ENCODE peak calls at places on chromosomes 16 and 17, in eight cellular contexts. P is stimulated activated CD8-positive, alpha-beta memory T cell treated with anti-CD3 and anti-CD28 coated beads, Interleukin-12 subunit alpha, Interleukin-12 subunit beta, amount 100 ng/mL, for 1 hour; H is pancreas; U is activated T-helper 1 cell treated with anti-CD3 and anti-CD28 coated beads, Interleukin-12 subunit alpha, Interleukin-12 subunit beta, Interleukin-2, Interleukin-4 antibody, amounts not matched to agents 30 ng/mL and 10 ng/mL and 1 ng/mL, durations not matched to agents 14 hours and 24 hours and 36 hours; Z is hypothalamus; G is fibroblast of the conjunctiva; V is NCI-H460; Y is HTR-8/SVneo. O is an unnamed sample.
A peak's percentile ranks its signal among the peaks of the same experiment; 100 is the strongest.

GRCh38 chr16:88102597-88102996 is 151.4 kb downstream of the BANP start:
- DNase-seq in P (no peak), H (no peak), U (no peak), Z (no peak), G (no peak), V (no peak), Y (no peak), O (no peak)

GRCh38 chr16:80622007-80622406 is 81.2 kb downstream of the DYNLRB2 start:
- DNase-seq in P (no peak), H (no peak), U (no peak), Z (no peak), G (no peak), V (no peak), Y (no peak), O (no peak)

GRCh38 chr16:28321700-28322411 is 29.5 kb downstream of the SBK1 start:
- DNase-seq in P (no peak), H (no peak), U (peak; percentile 25), Z (no peak), G (no peak), V (peak; percentile 46), Y (peak; percentile 58), O (peak; percentile 48)

GRCh38 chr16:85832578-85833539 is 33.4 kb downstream of the COX4I1 start:
- DNase-seq in P (no peak), H (no peak), U (no peak), Z (no peak), G (no peak), V (no peak), Y (no peak), O (no peak)

GRCh38 chr17:55674107-55674506 is 48.6 kb downstream of the TMEM100 start:
- DNase-seq in P (no peak), H (no peak), U (no peak), Z (no peak), G (no peak), V (peak; percentile 17), Y (no peak), O (no peak)

GRCh38 chr16:67552476-67552875 is 9.8 kb upstream of the CTCF start:
- DNase-seq in P (no peak), H (no peak), U (no peak), Z (no peak), G (no peak), V (no peak), Y (no peak), O (no peak)

GRCh38 chr17:78826836-78827509 is 13.6 kb downstream of the USP36 start:
- DNase-seq in P (no peak), H (no peak), U (no peak), Z (no peak), G (no peak), V (no peak), Y (no peak), O (no peak)

GRCh38 chr17:48997103-48997826 is at the start of gene IGF2BP1:
- DNase-seq in P (no peak), H (no peak), U (no peak), Z (no peak), G (no peak), V (no peak), Y (peak; percentile 78), O (peak; percentile 97)

GRCh38 chr17:77304051-77304745 is 163.4 kb downstream of the SEC14L1 start:
- DNase-seq in P (no peak), H (no peak), U (no peak), Z (no peak), G (no peak), V (no peak), Y (no peak), O (no peak)

GRCh38 chr16:84058664-84059063 is 16.1 kb upstream of the SLC38A8 start:
- DNase-seq in P (no peak), H (no peak), U (no peak), Z (no peak), G (no peak), V (no peak), Y (no peak), O (no peak)

GRCh38 chr17:78883090-78883532 is 19.9 kb downstream of the CEP295NL start:
- DNase-seq in P (no peak), H (no peak), U (no peak), Z (peak; percentile 62), G (peak; percentile 91), V (peak; percentile 81), Y (peak; percentile 79), O (no peak)

GRCh38 chr17:18261146-18261515 is 669 bp downstream of the MIEF2 start:
- DNase-seq in P (peak; percentile 8), H (peak; percentile 88), U (no peak), Z (no peak), G (no peak), V (peak; percentile 19), Y (peak; percentile 85), O (no peak)

GRCh38 chr16:28181557-28181914 is 30.2 kb downstream of the XPO6 start:
- DNase-seq in P (no peak), H (peak; percentile 34), U (no peak), Z (no peak), G (peak; percentile 77), V (peak; percentile 9), Y (peak; percentile 73), O (peak; percentile 75)

GRCh38 chr17:29565643-29566472 is 979 bp downstream of the ABHD15 start:
- DNase-seq in P (peak; percentile 30), H (peak; percentile 54), U (peak; percentile 62), Z (no peak), G (no peak), V (no peak), Y (peak; percentile 31), O (no peak)

GRCh38 chr17:16439303-16439791 is 24.0 kb downstream of the TRPV2 start:
- DNase-seq in P (no peak), H (peak; percentile 24), U (no peak), Z (no peak), G (no peak), V (no peak), Y (no peak), O (no peak)

GRCh38 chr16:31874354-31875111 is 926 bp downstream of the ZNF267 start:
- DNase-seq in P (no peak), H (no peak), U (peak; percentile 43), Z (no peak), G (no peak), V (peak; percentile 17), Y (no peak), O (peak; percentile 56)

GRCh38 chr16:59543641-59544040 is 809.5 kb upstream of the GOT2 start:
- DNase-seq in P (no peak), H (no peak), U (no peak), Z (no peak), G (peak; percentile 20), V (no peak), Y (no peak), O (no peak)

GRCh38 chr17:38617967-38618760 is 12.4 kb upstream of the SRCIN1 start:
- DNase-seq in P (no peak), H (no peak), U (no peak), Z (no peak), G (no peak), V (no peak), Y (no peak), O (no peak)

GRCh38 chr17:2055494-2056220 is 754 bp downstream of the HIC1 start:
- DNase-seq in P (no peak), H (no peak), U (peak; percentile 56), Z (no peak), G (no peak), V (no peak), Y (no peak), O (no peak)

GRCh38 chr17:70366421-70366820 is 197.1 kb downstream of the KCNJ2 start:
- DNase-seq in P (no peak), H (no peak), U (no peak), Z (no peak), G (no peak), V (no peak), Y (no peak), O (no peak)

GRCh38 chr17:7045492-7046126 is 1.7 kb upstream of the SLC16A11 start:
- DNase-seq in P (peak; percentile 25), H (no peak), U (no peak), Z (no peak), G (peak; percentile 75), V (peak; percentile 70), Y (peak; percentile 69), O (peak; percentile 86)

GRCh38 chr16:88651276-88651988 is 579 bp upstream of the CYBA start:
- DNase-seq in P (peak; percentile 39), H (peak; percentile 59), U (peak; percentile 81), Z (no peak), G (no peak), V (peak; percentile 50), Y (no peak), O (no peak)

GRCh38 chr16:29007865-29008593 is 23.2 kb downstream of the LAT start:
- DNase-seq in P (peak; percentile 49), H (no peak), U (peak; percentile 54), Z (no peak), G (peak; percentile 6), V (no peak), Y (peak; percentile 33), O (no peak)

GRCh38 chr16:54007504-54007903 is 279.1 kb downstream of the IRX3 start:
- DNase-seq in P (no peak), H (no peak), U (no peak), Z (no peak), G (no peak), V (no peak), Y (no peak), O (no peak)

GRCh38 chr17:1060991-1061390 is 64.1 kb downstream of the TIMM22 start:
- DNase-seq in P (no peak), H (no peak), U (no peak), Z (no peak), G (peak; percentile 94), V (peak; percentile 51), Y (peak; percentile 98), O (no peak)

O was measured in A673.